ENCODE peak calls at places on chromosome 18, in five cellular contexts. T is LoVo, K is NCI-H1092 treated with DMSO at 0.1 percent for 48 hours, N is BE2C, D is T1000. G is an unnamed sample.

GRCh38 chr18:29459986-29460385 is 1283.1 kb upstream of the CDH2 start:
- DNase-seq in T (no peak), D (no peak), K (peak; percentile 23), N (no peak), G (no peak)

GRCh38 chr18:37330173-37330572 is 235.4 kb downstream of the CELF4 start:
- DNase-seq in T (no peak), K (no peak), D (no peak), N (peak; percentile 29), G (no peak)

GRCh38 chr18:78378983-78379382 is 600.6 kb upstream of the SALL3 start:
- DNase-seq in D (no peak), N (no peak), T (no peak), K (no peak), G (no peak)

GRCh38 chr18:76822510-76823165 is at the start of gene ZNF236:
- DNase-seq in K (peak; percentile 61), N (peak; percentile 54), T (peak; percentile 69), D (peak; percentile 6), G (no peak)

GRCh38 chr18:59139291-59139614 is 431 bp upstream of the SEC11C start:
- DNase-seq in T (peak; percentile 92), K (peak; percentile 99), N (peak; percentile 83), D (peak; percentile 83), G (no peak)

GRCh38 chr18:60259052-60259681 is 113.4 kb downstream of the MC4R start:
- DNase-seq in N (no peak), D (no peak), T (no peak), K (no peak), G (peak; percentile 33)

GRCh38 chr18:40935423-40935822 is 1019.6 kb upstream of the PIK3C3 start:
- DNase-seq in N (no peak), T (peak; percentile 16), D (no peak), K (no peak), G (peak; percentile 34)

GRCh38 chr18:48990497-48991298 is 39.9 kb upstream of the SMAD7 start:
- DNase-seq in T (peak; percentile 24), D (no peak), K (no peak), N (no peak), G (peak; percentile 80)

GRCh38 chr18:54150226-54150625 is 74.2 kb downstream of the MBD2 start:
- DNase-seq in T (no peak), D (no peak), K (no peak), N (no peak), G (peak; percentile 68)

GRCh38 chr18:78754311-78755043 is 225.1 kb upstream of the SALL3 start:
- DNase-seq in T (no peak), N (no peak), D (no peak), K (no peak), G (no peak)

GRCh38 chr18:49731860-49732311 is 81.4 kb downstream of the ACAA2 start:
- DNase-seq in N (no peak), D (no peak), T (no peak), K (no peak), G (peak; percentile 99)

GRCh38 chr18:24497052-24497754 is 36.8 kb downstream of the HRH4 start:
- DNase-seq in K (no peak), T (no peak), D (no peak), N (no peak), G (peak; percentile 17)

G was measured in bronchial epithelial cell.